ENCODE peak calls at places on chromosomes 7 and 10, in six cellular contexts. One of them, this sample, is unnamed.

GRCh38 chr10:101113890-101114403 is 17.2 kb upstream of the TLX1 start:
- DNase-seq in fibroblast of villous mesenchyme: no peak
- DNase-seq in A549: no peak
- DNase-seq in endothelial cell of umbilical vein: no peak
- DNase-seq in transverse colon: no peak
- DNase-seq in PC-9: no peak
- DNase-seq in this sample: no peak

GRCh38 chr7:27184342-27185012 is 555 bp downstream of the HOXA11 start:
- DNase-seq in endothelial cell of umbilical vein: peak; percentile 47
- DNase-seq in fibroblast of villous mesenchyme: peak; percentile 43
- DNase-seq in A549: peak; percentile 51
- DNase-seq in transverse colon: peak; percentile 67
- DNase-seq in PC-9: peak; percentile 54
- DNase-seq in this sample: peak; percentile 21

GRCh38 chr7:74479961-74480829 is 26.5 kb downstream of the GTF2IRD1 start:
- DNase-seq in PC-9: no peak
- DNase-seq in transverse colon: peak; percentile 79
- DNase-seq in fibroblast of villous mesenchyme: peak; percentile 91
- DNase-seq in A549: no peak
- DNase-seq in endothelial cell of umbilical vein: peak; percentile 82
- DNase-seq in this sample: peak; percentile 46

GRCh38 chr7:30933124-30933893 is 21.7 kb downstream of the AQP1 start:
- DNase-seq in transverse colon: no peak
- DNase-seq in endothelial cell of umbilical vein: no peak
- DNase-seq in A549: no peak
- DNase-seq in fibroblast of villous mesenchyme: no peak
- DNase-seq in PC-9: no peak
- DNase-seq in this sample: no peak

GRCh38 chr10:124640538-124641231 is 103.5 kb downstream of the FAM53B start:
- DNase-seq in A549: no peak
- DNase-seq in endothelial cell of umbilical vein: no peak
- DNase-seq in PC-9: peak; percentile 25
- DNase-seq in transverse colon: no peak
- DNase-seq in fibroblast of villous mesenchyme: peak; percentile 55
- DNase-seq in this sample: no peak

GRCh38 chr7:3494890-3495289 is 193.8 kb downstream of the SDK1 start:
- DNase-seq in fibroblast of villous mesenchyme: no peak
- DNase-seq in PC-9: no peak
- DNase-seq in A549: no peak
- DNase-seq in endothelial cell of umbilical vein: no peak
- DNase-seq in transverse colon: no peak
- DNase-seq in this sample: no peak

GRCh38 chr7:5702876-5703571 is 78.4 kb downstream of the RNF216 start:
- DNase-seq in A549: peak; percentile 29
- DNase-seq in transverse colon: no peak
- DNase-seq in fibroblast of villous mesenchyme: no peak
- DNase-seq in endothelial cell of umbilical vein: no peak
- DNase-seq in PC-9: peak; percentile 53
- DNase-seq in this sample: no peak

GRCh38 chr7:96327429-96327828 is 5.5 kb upstream of the SLC25A13 start:
- DNase-seq in A549: no peak
- DNase-seq in endothelial cell of umbilical vein: no peak
- DNase-seq in fibroblast of villous mesenchyme: no peak
- DNase-seq in PC-9: no peak
- DNase-seq in transverse colon: peak; percentile 87
- DNase-seq in this sample: no peak

GRCh38 chr7:77415822-77416620 is at the start of gene GSAP:
- DNase-seq in PC-9: peak; percentile 61
- DNase-seq in endothelial cell of umbilical vein: peak; percentile 30
- DNase-seq in fibroblast of villous mesenchyme: peak; percentile 33
- DNase-seq in transverse colon: peak; percentile 81
- DNase-seq in A549: peak; percentile 31
- DNase-seq in this sample: no peak

GRCh38 chr7:74027683-74028320 is at the start of gene ELN:
- DNase-seq in fibroblast of villous mesenchyme: peak; percentile 34
- DNase-seq in transverse colon: peak; percentile 63
- DNase-seq in A549: no peak
- DNase-seq in PC-9: no peak
- DNase-seq in endothelial cell of umbilical vein: peak; percentile 27
- DNase-seq in this sample: peak; percentile 57

GRCh38 chr10:91197044-91197651 is 23.3 kb upstream of the PCGF5 start:
- DNase-seq in A549: no peak
- DNase-seq in endothelial cell of umbilical vein: no peak
- DNase-seq in transverse colon: no peak
- DNase-seq in fibroblast of villous mesenchyme: peak; percentile 70
- DNase-seq in PC-9: no peak
- DNase-seq in this sample: no peak

GRCh38 chr7:100875356-100875751 is 451 bp downstream of the SRRT start:
- DNase-seq in A549: no peak
- DNase-seq in endothelial cell of umbilical vein: peak; percentile 29
- DNase-seq in PC-9: no peak
- DNase-seq in transverse colon: no peak
- DNase-seq in fibroblast of villous mesenchyme: peak; percentile 17
- DNase-seq in this sample: no peak

GRCh38 chr7:94344826-94345225 is 49.9 kb upstream of the COL1A2 start:
- DNase-seq in endothelial cell of umbilical vein: no peak
- DNase-seq in PC-9: no peak
- DNase-seq in transverse colon: no peak
- DNase-seq in A549: no peak
- DNase-seq in fibroblast of villous mesenchyme: peak; percentile 55
- DNase-seq in this sample: no peak

DNA sequence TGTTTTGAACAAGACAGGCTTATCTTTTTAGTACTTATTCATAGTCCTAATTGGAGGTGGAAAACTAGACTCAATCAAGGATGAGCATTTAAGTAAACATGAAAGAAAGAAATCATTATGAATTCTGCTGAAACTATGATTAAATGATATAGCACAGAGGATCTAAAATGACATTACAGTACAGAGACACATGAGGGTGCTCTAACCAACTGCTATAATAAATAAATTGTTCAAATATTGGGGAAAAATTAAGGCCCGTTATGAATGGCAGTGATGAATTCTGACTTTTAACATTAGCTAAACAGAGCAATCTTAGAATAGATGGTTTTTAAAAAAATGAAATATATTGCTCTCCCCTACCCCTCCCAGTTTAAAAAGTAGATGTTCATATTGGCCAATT is 10.3 kb downstream of the WNT2 start:
- DNase-seq in endothelial cell of umbilical vein: no peak
- DNase-seq in transverse colon: no peak
- DNase-seq in A549: no peak
- DNase-seq in PC-9: no peak
- DNase-seq in fibroblast of villous mesenchyme: no peak
- DNase-seq in this sample: no peak
- TF ChIP-seq CTCF in endothelial cell of umbilical vein: no peak
- TF ChIP-seq CTCF in transverse colon: no peak
- TF ChIP-seq CTCF in A549: peak; percentile 26
- TF ChIP-seq CTCF in PC-9: peak; percentile 46
- TF ChIP-seq CTCF in fibroblast of villous mesenchyme: peak; percentile 37
- TF ChIP-seq CTCF in this sample: no peak

DNA sequence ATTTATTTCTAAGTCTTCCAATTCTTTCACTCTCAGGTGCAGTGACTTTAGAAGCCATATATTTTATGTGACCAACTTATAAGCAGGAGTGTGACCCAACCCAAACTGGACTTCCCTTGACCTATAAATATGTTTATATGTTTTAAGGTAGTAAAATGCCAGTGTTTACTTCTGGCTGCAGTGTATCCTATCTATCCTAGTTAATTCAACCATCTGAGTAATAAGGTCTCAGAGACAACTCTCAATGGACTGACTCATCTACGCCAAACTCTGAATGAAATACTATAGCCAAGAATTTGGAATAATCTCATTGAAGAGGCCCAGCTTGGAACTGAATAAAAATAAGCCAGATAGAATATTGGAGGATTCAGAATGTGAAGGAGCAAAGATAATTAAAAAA is 544.5 kb upstream of the SORCS1 start:
- DNase-seq in fibroblast of villous mesenchyme: no peak
- DNase-seq in endothelial cell of umbilical vein: no peak
- DNase-seq in transverse colon: no peak
- DNase-seq in A549: no peak
- DNase-seq in PC-9: no peak
- DNase-seq in this sample: no peak
- TF ChIP-seq CTCF in fibroblast of villous mesenchyme: no peak
- TF ChIP-seq CTCF in endothelial cell of umbilical vein: no peak
- TF ChIP-seq CTCF in transverse colon: no peak
- TF ChIP-seq CTCF in A549: no peak
- TF ChIP-seq CTCF in PC-9: no peak
- TF ChIP-seq CTCF in this sample: no peak

GRCh38 chr10:52897162-52897561 is 124.6 kb upstream of the MBL2 start:
- DNase-seq in fibroblast of villous mesenchyme: no peak
- DNase-seq in endothelial cell of umbilical vein: no peak
- DNase-seq in transverse colon: no peak
- DNase-seq in PC-9: no peak
- DNase-seq in A549: no peak
- DNase-seq in this sample: no peak

GRCh38 chr10:52903397-52903938 is 130.9 kb upstream of the MBL2 start:
- DNase-seq in endothelial cell of umbilical vein: no peak
- DNase-seq in fibroblast of villous mesenchyme: no peak
- DNase-seq in A549: no peak
- DNase-seq in transverse colon: no peak
- DNase-seq in PC-9: no peak
- DNase-seq in this sample: no peak

GRCh38 chr10:52906046-52906445 is 133.5 kb upstream of the MBL2 start:
- DNase-seq in transverse colon: no peak
- DNase-seq in PC-9: no peak
- DNase-seq in endothelial cell of umbilical vein: no peak
- DNase-seq in fibroblast of villous mesenchyme: no peak
- DNase-seq in A549: no peak
- DNase-seq in this sample: no peak

GRCh38 chr10:52895066-52895465 is 122.5 kb upstream of the MBL2 start:
- DNase-seq in endothelial cell of umbilical vein: no peak
- DNase-seq in A549: no peak
- DNase-seq in fibroblast of villous mesenchyme: no peak
- DNase-seq in transverse colon: no peak
- DNase-seq in PC-9: no peak
- DNase-seq in this sample: no peak

DNA sequence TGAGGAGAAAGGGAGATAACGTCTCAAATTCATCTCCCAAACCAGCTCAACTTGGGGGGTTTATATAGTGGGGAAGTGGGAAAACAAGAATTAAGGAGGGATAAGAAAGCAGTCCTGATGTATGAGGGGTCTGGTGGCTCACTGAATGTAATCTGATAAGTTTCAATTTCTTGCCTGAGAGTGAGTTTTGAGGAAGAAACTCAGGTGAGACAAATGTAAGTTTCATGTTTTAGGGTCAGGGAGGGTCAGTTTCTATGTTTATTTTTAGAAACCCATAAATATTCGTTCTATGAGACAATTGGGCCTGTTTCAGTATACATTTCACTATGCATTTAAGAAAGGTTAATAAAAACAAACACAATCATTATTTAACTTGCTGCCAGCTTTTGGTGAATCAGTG is 128.0 kb upstream of the MBL2 start:
- DNase-seq in fibroblast of villous mesenchyme: no peak
- DNase-seq in A549: no peak
- DNase-seq in PC-9: no peak
- DNase-seq in endothelial cell of umbilical vein: no peak
- DNase-seq in transverse colon: no peak
- DNase-seq in this sample: no peak
- TF ChIP-seq CTCF in fibroblast of villous mesenchyme: no peak
- TF ChIP-seq CTCF in A549: no peak
- TF ChIP-seq CTCF in PC-9: no peak
- TF ChIP-seq CTCF in endothelial cell of umbilical vein: no peak
- TF ChIP-seq CTCF in transverse colon: no peak
- TF ChIP-seq CTCF in this sample: no peak

GRCh38 chr7:152050547-152050971 is 25.1 kb downstream of the GALNT11 start:
- DNase-seq in fibroblast of villous mesenchyme: peak; percentile 67
- DNase-seq in PC-9: no peak
- DNase-seq in endothelial cell of umbilical vein: no peak
- DNase-seq in transverse colon: no peak
- DNase-seq in A549: no peak
- DNase-seq in this sample: no peak
- TF ChIP-seq CTCF in fibroblast of villous mesenchyme: no peak
- TF ChIP-seq CTCF in PC-9: no peak
- TF ChIP-seq CTCF in endothelial cell of umbilical vein: no peak
- TF ChIP-seq CTCF in transverse colon: no peak
- TF ChIP-seq CTCF in A549: no peak
- TF ChIP-seq CTCF in this sample: no peak

GRCh38 chr10:130546841-130547240 is 410.6 kb downstream of the GLRX3 start:
- DNase-seq in endothelial cell of umbilical vein: no peak
- DNase-seq in A549: no peak
- DNase-seq in transverse colon: no peak
- DNase-seq in PC-9: no peak
- DNase-seq in fibroblast of villous mesenchyme: no peak
- DNase-seq in this sample: no peak

GRCh38 chr10:130543787-130544186 is 407.6 kb downstream of the GLRX3 start:
- DNase-seq in transverse colon: no peak
- DNase-seq in endothelial cell of umbilical vein: no peak
- DNase-seq in A549: no peak
- DNase-seq in fibroblast of villous mesenchyme: no peak
- DNase-seq in PC-9: no peak
- DNase-seq in this sample: no peak

GRCh38 chr10:130542761-130543160 is 406.6 kb downstream of the GLRX3 start:
- DNase-seq in A549: no peak
- DNase-seq in PC-9: no peak
- DNase-seq in fibroblast of villous mesenchyme: no peak
- DNase-seq in transverse colon: no peak
- DNase-seq in endothelial cell of umbilical vein: no peak
- DNase-seq in this sample: no peak

GRCh38 chr10:130547368-130547767 is 411.2 kb downstream of the GLRX3 start:
- DNase-seq in PC-9: no peak
- DNase-seq in A549: no peak
- DNase-seq in endothelial cell of umbilical vein: no peak
- DNase-seq in transverse colon: no peak
- DNase-seq in fibroblast of villous mesenchyme: no peak
- DNase-seq in this sample: no peak

DNA sequence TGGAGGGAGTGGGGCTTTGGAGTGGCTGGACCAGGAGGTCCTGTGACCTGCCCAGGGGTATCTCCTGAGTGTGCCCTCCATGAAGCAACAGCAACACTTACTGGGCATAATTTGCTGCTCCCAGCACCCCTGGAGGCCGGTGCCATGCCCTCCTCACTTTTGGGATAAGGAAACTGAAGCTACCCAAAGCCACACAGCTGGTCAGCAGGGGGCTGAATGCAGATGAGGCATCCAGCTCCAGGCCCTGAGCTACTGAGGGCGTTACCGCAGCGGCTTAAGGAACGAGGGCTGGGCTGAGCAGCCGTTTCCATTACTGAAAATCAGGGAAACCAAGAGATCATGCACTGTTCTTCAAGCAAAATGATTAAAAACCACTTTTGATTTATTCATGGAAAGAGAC is 408.9 kb downstream of the GLRX3 start:
- DNase-seq in fibroblast of villous mesenchyme: no peak
- DNase-seq in A549: no peak
- DNase-seq in endothelial cell of umbilical vein: no peak
- DNase-seq in PC-9: no peak
- DNase-seq in transverse colon: no peak
- DNase-seq in this sample: no peak
- TF ChIP-seq CTCF in fibroblast of villous mesenchyme: no peak
- TF ChIP-seq CTCF in A549: no peak
- TF ChIP-seq CTCF in endothelial cell of umbilical vein: no peak
- TF ChIP-seq CTCF in PC-9: no peak
- TF ChIP-seq CTCF in transverse colon: no peak
- TF ChIP-seq CTCF in this sample: no peak

This sample was measured in omental fat pad.